ENCODE peak calls at places on chromosomes 5 and 9, in seven cellular contexts. N is A549, B is OCI-LY7, W is AG09319, X is HFFc6, K is WTC11, E is fibroblast of pulmonary artery. R is an unnamed sample.

GRCh38 chr5:38602641-38603040 is 46.2 kb upstream of the LIFR start:
- DNase-seq in K (no peak), W (no peak), E (no peak), B (no peak), N (no peak), X (no peak), R (no peak)

GRCh38 chr5:59358497-59358896 is 535.0 kb downstream of the PDE4D start:
- DNase-seq in K (peak; percentile 14), N (no peak), E (peak; percentile 78), W (no peak), X (no peak), B (no peak), R (no peak)

GRCh38 chr9:93124793-93125192 is 9.3 kb downstream of the NINJ1 start:
- DNase-seq in B (no peak), E (no peak), N (no peak), K (peak; percentile 4), W (no peak), X (no peak), R (no peak)

GRCh38 chr5:960551-960950 is 48.1 kb upstream of the NKD2 start:
- DNase-seq in W (no peak), N (no peak), X (no peak), K (no peak), E (no peak), B (no peak), R (no peak)

GRCh38 chr9:82598254-82599039 is 464.5 kb downstream of the RASEF start:
- DNase-seq in N (no peak), K (no peak), W (no peak), B (no peak), E (no peak), X (no peak), R (no peak)

GRCh38 chr9:79123419-79123818 is 448.3 kb upstream of the TLE4 start:
- DNase-seq in W (no peak), E (peak; percentile 23), N (no peak), X (peak; percentile 11), B (no peak), K (no peak), R (no peak)

GRCh38 chr5:16531063-16531667 is 65.6 kb upstream of the ZNF622 start:
- DNase-seq in X (no peak), K (no peak), N (no peak), B (no peak), E (no peak), W (no peak), R (no peak)

GRCh38 chr5:177185993-177186392 is 52.4 kb downstream of the NSD1 start:
- DNase-seq in X (no peak), W (no peak), E (no peak), K (no peak), N (no peak), B (no peak), R (no peak)

GRCh38 chr9:134962065-134962997 is 44.6 kb upstream of the FCN1 start:
- DNase-seq in N (no peak), B (peak; percentile 31), K (no peak), W (no peak), E (no peak), X (no peak), R (no peak)

DNA sequence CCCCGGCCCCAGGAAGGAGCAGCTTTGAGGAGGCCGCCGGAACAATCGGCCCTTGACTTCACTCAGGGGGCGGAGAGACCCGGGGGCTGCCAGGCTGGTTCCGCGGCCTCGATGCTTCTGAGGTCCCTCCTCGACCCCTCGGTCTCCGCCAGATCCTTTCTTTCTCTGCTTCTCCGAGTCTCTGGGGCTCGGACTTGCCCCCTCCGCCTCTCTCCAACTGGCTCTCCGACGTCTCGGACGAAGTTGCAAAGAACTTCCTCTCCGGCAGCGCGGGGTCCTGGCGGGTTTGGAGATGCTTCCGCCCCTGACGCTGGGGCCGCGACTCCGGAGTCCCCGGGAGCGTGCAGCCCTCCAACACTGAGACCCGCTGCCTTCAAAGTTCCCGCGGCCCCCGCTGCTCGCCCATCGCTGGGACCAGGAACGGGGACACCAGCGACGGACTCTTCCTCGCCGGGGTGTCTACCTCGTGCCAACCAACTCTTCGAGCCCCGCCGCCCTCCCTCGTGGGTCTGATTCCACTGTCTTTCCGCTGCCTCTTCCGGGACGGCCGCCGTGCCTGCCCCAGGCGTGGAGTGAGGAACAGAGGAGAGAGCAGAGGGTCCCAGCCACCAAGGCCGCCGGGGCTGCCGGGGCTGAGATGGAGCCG is 7.0 kb downstream of the PAX5 start:
- DNase-seq in B (peak; percentile 41), E (no peak), K (peak; percentile 48), X (no peak), W (no peak), N (no peak), R (no peak)
- TF ChIP-seq CTCF in B (no peak), E (no peak), K (no peak), X (no peak), W (no peak), N (no peak), R (no peak)

DNA sequence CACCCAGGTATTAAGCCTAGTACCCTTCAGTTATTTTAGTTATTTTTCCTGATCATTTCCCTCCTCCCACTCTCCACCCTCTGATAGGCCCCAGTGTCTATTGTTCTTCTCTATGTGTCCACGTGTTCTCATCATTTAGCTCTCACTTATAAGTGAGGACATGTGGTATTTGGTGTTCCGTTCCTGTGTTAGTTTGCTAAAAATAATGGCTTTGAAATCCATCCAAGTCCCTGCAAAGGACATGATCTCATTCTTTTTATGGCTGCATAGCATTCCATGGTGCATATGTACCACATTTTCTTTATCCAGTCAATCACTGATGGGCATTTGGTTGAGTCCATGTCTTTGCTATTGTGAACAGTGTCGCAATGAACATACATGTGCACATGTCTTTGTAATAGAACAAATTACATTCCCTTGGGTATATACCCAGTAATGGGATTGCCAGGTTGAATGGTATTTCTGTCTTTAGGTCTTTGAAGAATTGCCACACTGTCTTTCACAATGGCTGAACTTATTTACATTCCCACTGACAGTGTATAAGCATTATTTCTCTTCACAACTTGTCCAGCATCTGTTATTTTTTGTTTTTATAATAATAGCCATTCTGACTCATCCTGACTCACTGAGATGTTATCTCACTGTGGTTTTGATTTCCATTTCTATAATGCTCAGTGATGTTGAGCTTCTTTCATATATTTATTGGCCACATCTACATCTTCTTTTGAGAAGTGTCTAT is 17.2 kb upstream of the DIRAS2 start:
- DNase-seq in W (no peak), X (peak; percentile 20), B (no peak), E (peak; percentile 27), K (no peak), N (no peak), R (no peak)
- TF ChIP-seq CTCF in W (no peak), X (no peak), B (no peak), E (no peak), K (no peak), N (no peak), R (no peak)

DNA sequence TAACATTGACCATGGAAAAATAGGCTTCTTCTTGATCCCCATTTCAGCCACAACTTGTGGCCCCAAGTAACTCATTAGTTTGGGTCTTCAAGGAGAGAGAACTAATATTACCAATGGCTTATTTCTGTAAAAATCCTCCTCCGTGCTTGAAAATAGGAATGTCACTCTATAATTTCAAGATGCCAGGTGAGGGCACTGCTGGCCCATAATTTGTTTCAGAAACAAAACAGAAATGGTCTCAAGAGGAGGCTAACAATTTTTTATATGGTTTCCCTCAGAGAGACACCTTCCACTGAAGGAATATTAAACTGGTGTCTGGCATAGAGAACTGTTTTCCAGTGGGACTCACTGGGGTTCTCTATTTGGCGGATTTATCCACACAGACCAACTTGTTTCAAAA is 437.0 kb upstream of the TRPC7 start:
- DNase-seq in B (peak; percentile 34), X (peak; percentile 25), E (peak; percentile 56), W (no peak), K (no peak), N (peak; percentile 5), R (peak; percentile 44)
- TF ChIP-seq CTCF in B (peak; percentile 71), X (peak; percentile 72), E (peak; percentile 26), W (peak; percentile 30), K (no peak), N (peak; percentile 51), R (no peak)

DNA sequence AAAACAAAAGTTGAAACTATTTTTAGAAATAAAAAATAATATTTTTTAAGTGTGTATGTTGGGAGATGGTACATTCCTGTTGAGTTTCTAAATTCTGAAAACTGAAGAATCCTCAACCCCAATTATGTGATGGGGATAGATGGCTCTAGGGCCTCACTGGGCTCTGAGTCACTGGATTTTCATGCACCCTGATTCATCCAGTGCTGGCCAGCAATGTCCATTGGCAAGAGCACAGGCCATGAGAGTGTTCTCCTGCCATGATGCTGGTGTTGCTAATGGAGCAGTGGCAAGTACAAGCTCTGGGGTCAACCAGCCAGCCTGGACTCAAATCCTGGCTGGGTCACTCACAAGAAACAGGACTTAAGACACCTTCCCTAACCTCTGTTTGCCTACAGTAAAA is 23.3 kb downstream of the SMIM23 start:
- DNase-seq in E (no peak), B (no peak), W (no peak), N (no peak), X (peak; percentile 72), K (no peak), R (no peak)
- TF ChIP-seq CTCF in E (no peak), B (no peak), W (no peak), N (no peak), X (no peak), K (no peak), R (no peak)

GRCh38 chr5:132439521-132440206 is 50.9 kb downstream of the IRF1 start:
- DNase-seq in N (no peak), E (peak; percentile 95), X (peak; percentile 83), B (no peak), K (no peak), W (peak; percentile 85), R (no peak)

GRCh38 chr5:132437604-132438275 is 52.8 kb downstream of the IRF1 start:
- DNase-seq in K (peak; percentile 54), X (peak; percentile 79), N (no peak), W (peak; percentile 79), B (peak; percentile 82), E (peak; percentile 89), R (no peak)

GRCh38 chr5:132436936-132437335 is 53.6 kb downstream of the IRF1 start:
- DNase-seq in X (no peak), K (no peak), N (no peak), W (no peak), E (no peak), B (no peak), R (no peak)

GRCh38 chr5:132435891-132436290 is 54.7 kb downstream of the IRF1 start:
- DNase-seq in B (no peak), W (no peak), N (no peak), K (no peak), X (no peak), E (no peak), R (no peak)

GRCh38 chr5:132438931-132439330 is 51.6 kb downstream of the IRF1 start:
- DNase-seq in K (no peak), E (no peak), X (no peak), N (no peak), W (no peak), B (no peak), R (no peak)
- TF ChIP-seq CTCF in K (no peak), E (no peak), X (no peak), N (no peak), W (no peak), B (no peak), R (no peak)

R was measured in Calu3.